ENCODE peak calls at places on chromosomes 11 and 22, in ten cellular contexts. W is SHP77 treated with DMSO at 0.1 percent for 48 hours, E is NCI-H1417 treated with DMSO at 0.1 percent for 48 hours, I is mammary epithelial cell, T is upper lobe of right lung, O is GM04504, J is AG09309, V is NCI-H1694 treated with DMSO at 0.1 percent for 48 hours, Y is colonic mucosa, S is suprapubic skin. L is an unnamed sample.

GRCh38 chr11:96180341-96180740 is 162.7 kb downstream of the MAML2 start:
- DNase-seq in S (no peak), Y (no peak), J (no peak), W (no peak), V (no peak), O (no peak), E (no peak), T (no peak), I (no peak), L (no peak)

GRCh38 chr22:25933158-25933788 is 191.3 kb downstream of the MYO18B start:
- DNase-seq in T (no peak), O (no peak), S (no peak), I (no peak), W (no peak), V (no peak), Y (no peak), E (no peak), J (no peak), L (no peak)

GRCh38 chr11:96075532-96075959 is 151.6 kb upstream of the MTMR2 start:
- DNase-seq in E (no peak), T (no peak), J (no peak), W (no peak), S (no peak), Y (no peak), I (peak; percentile 50), O (no peak), V (no peak), L (no peak)

GRCh38 chr11:8694137-8694536 is 11.5 kb downstream of the RPL27A start:
- DNase-seq in S (peak; percentile 35), O (no peak), J (no peak), W (no peak), T (no peak), Y (no peak), I (no peak), V (no peak), E (no peak), L (no peak)

GRCh38 chr11:67270256-67271211 is 4.3 kb downstream of the GRK2 start:
- DNase-seq in S (peak; percentile 70), O (no peak), W (no peak), E (no peak), J (no peak), Y (peak; percentile 71), T (peak; percentile 67), I (no peak), V (no peak), L (no peak)

GRCh38 chr11:62706841-62707240 is 383 bp downstream of the BSCL2 start:
- DNase-seq in E (no peak), J (no peak), T (no peak), I (no peak), S (no peak), W (no peak), V (no peak), O (no peak), Y (no peak), L (no peak)

GRCh38 chr11:36161572-36161971 is 127.7 kb downstream of the COMMD9 start:
- DNase-seq in O (no peak), V (no peak), S (no peak), T (no peak), W (no peak), Y (no peak), E (no peak), J (no peak), I (no peak), L (no peak)

GRCh38 chr11:130478204-130478701 is 29.8 kb downstream of the ADAMTS15 start:
- DNase-seq in Y (peak; percentile 66), S (peak; percentile 87), O (peak; percentile 89), V (no peak), I (peak; percentile 33), W (peak; percentile 1), E (no peak), J (peak; percentile 71), T (no peak), L (no peak)

GRCh38 chr22:22770280-22770871 is 117.2 kb upstream of the IGLL5 start:
- DNase-seq in Y (peak; percentile 77), V (no peak), T (no peak), O (peak; percentile 12), S (no peak), E (no peak), W (no peak), J (no peak), I (peak; percentile 10), L (peak; percentile 79)

GRCh38 chr11:117868815-117869642 is 7.4 kb downstream of the FXYD6 start:
- DNase-seq in T (no peak), W (no peak), S (no peak), J (no peak), V (no peak), O (no peak), Y (no peak), I (no peak), E (peak; percentile 47), L (no peak)

GRCh38 chr22:43854151-43854785 is 8.0 kb downstream of the SULT4A1 start:
- DNase-seq in W (no peak), J (no peak), O (no peak), I (no peak), V (no peak), Y (no peak), S (no peak), T (peak; percentile 44), E (no peak), L (no peak)

GRCh38 chr11:94806436-94806835 is 38.3 kb downstream of the AMOTL1 start:
- DNase-seq in V (no peak), W (no peak), E (no peak), T (no peak), I (no peak), Y (no peak), O (peak; percentile 80), J (no peak), S (no peak), L (no peak)

GRCh38 chr11:40188848-40189247 is 1270.6 kb downstream of the LRRC4C start:
- DNase-seq in J (no peak), E (peak; percentile 1), S (no peak), T (no peak), O (no peak), Y (no peak), V (no peak), W (peak; percentile 80), I (no peak), L (peak; percentile 58)

GRCh38 chr11:63866211-63866610 is 27.3 kb downstream of the MARK2 start:
- DNase-seq in T (peak; percentile 71), J (no peak), S (peak; percentile 77), W (no peak), Y (peak; percentile 88), V (no peak), O (no peak), E (no peak), I (peak; percentile 61), L (peak; percentile 58)

GRCh38 chr11:121291896-121292502 is 572 bp upstream of the SC5D start:
- DNase-seq in O (no peak), I (no peak), Y (no peak), E (peak; percentile 69), T (no peak), S (no peak), W (no peak), V (no peak), J (no peak), L (no peak)

GRCh38 chr11:66341502-66342126 is 3.3 kb downstream of the BRMS1 start:
- DNase-seq in T (peak; percentile 46), O (no peak), Y (no peak), V (no peak), J (no peak), I (no peak), W (no peak), S (no peak), E (no peak), L (no peak)

GRCh38 chr11:93031386-93031785 is 61.9 kb downstream of the MTNR1B start:
- DNase-seq in Y (no peak), T (no peak), W (no peak), E (no peak), O (no peak), S (no peak), V (no peak), I (peak; percentile 97), J (no peak), L (no peak)

GRCh38 chr11:61345954-61346814 is 13.2 kb downstream of the TKFC start:
- DNase-seq in Y (peak; percentile 46), I (no peak), E (no peak), W (no peak), V (no peak), J (no peak), S (no peak), T (no peak), O (no peak), L (peak; percentile 44)

GRCh38 chr22:35596821-35597220 is 20.3 kb downstream of the MB start:
- DNase-seq in J (no peak), E (no peak), I (no peak), O (no peak), W (no peak), S (no peak), V (no peak), Y (no peak), T (no peak), L (no peak)

L was measured in left lobe of liver.